ENCODE peak calls at places on chromosome 2, in four cellular contexts. One of them, this sample, is unnamed.

GRCh38 chr2:44928660-44929471 is 12.6 kb upstream of the SIX3 start:
- DNase-seq in CD4-positive, alpha-beta T cell: no peak
- DNase-seq in psoas muscle: no peak
- DNase-seq in IMR-90: no peak
- DNase-seq in this sample: no peak

GRCh38 chr2:7014201-7014640 is 97.0 kb downstream of the RNF144A start:
- DNase-seq in CD4-positive, alpha-beta T cell: peak; percentile 18
- DNase-seq in psoas muscle: no peak
- DNase-seq in IMR-90: no peak
- DNase-seq in this sample: no peak

GRCh38 chr2:232482301-232483238 is 5.1 kb downstream of the ECEL1 start:
- DNase-seq in CD4-positive, alpha-beta T cell: no peak
- DNase-seq in psoas muscle: no peak
- DNase-seq in IMR-90: no peak
- DNase-seq in this sample: peak; percentile 41

GRCh38 chr2:121193185-121193584 is 91.8 kb downstream of the TFCP2L1 start:
- DNase-seq in CD4-positive, alpha-beta T cell: no peak
- DNase-seq in psoas muscle: no peak
- DNase-seq in IMR-90: no peak
- DNase-seq in this sample: no peak

GRCh38 chr2:10355471-10356458 is 53.1 kb downstream of the HPCAL1 start:
- DNase-seq in CD4-positive, alpha-beta T cell: no peak
- DNase-seq in psoas muscle: no peak
- DNase-seq in IMR-90: no peak
- DNase-seq in this sample: no peak

GRCh38 chr2:117983040-117983439 is 30.8 kb downstream of the CCDC93 start:
- DNase-seq in CD4-positive, alpha-beta T cell: no peak
- DNase-seq in psoas muscle: no peak
- DNase-seq in IMR-90: no peak
- DNase-seq in this sample: no peak

GRCh38 chr2:189015378-189015777 is 41.2 kb downstream of the COL3A1 start:
- DNase-seq in CD4-positive, alpha-beta T cell: no peak
- DNase-seq in psoas muscle: no peak
- DNase-seq in IMR-90: no peak
- DNase-seq in this sample: no peak

GRCh38 chr2:224146356-224147160 is 107.5 kb upstream of the SERPINE2 start:
- DNase-seq in CD4-positive, alpha-beta T cell: no peak
- DNase-seq in psoas muscle: no peak
- DNase-seq in IMR-90: no peak
- DNase-seq in this sample: no peak

GRCh38 chr2:217740796-217741195 is 262.0 kb downstream of the TNS1 start:
- DNase-seq in CD4-positive, alpha-beta T cell: no peak
- DNase-seq in psoas muscle: no peak
- DNase-seq in IMR-90: no peak
- DNase-seq in this sample: no peak

GRCh38 chr2:137964066-137964858 is at the start of gene HNMT:
- DNase-seq in CD4-positive, alpha-beta T cell: no peak
- DNase-seq in psoas muscle: peak; percentile 19
- DNase-seq in IMR-90: peak; percentile 55
- DNase-seq in this sample: peak; percentile 53

GRCh38 chr2:163467206-163467605 is 268.6 kb downstream of the FIGN start:
- DNase-seq in CD4-positive, alpha-beta T cell: no peak
- DNase-seq in psoas muscle: peak; percentile 16
- DNase-seq in IMR-90: no peak
- DNase-seq in this sample: no peak

GRCh38 chr2:96105152-96105915 is 11.0 kb downstream of the ADRA2B start:
- DNase-seq in CD4-positive, alpha-beta T cell: no peak
- DNase-seq in psoas muscle: no peak
- DNase-seq in IMR-90: no peak
- DNase-seq in this sample: peak; percentile 19

GRCh38 chr2:126797622-126798275 is 100.9 kb upstream of the TEX51 start:
- DNase-seq in CD4-positive, alpha-beta T cell: no peak
- DNase-seq in psoas muscle: no peak
- DNase-seq in IMR-90: no peak
- DNase-seq in this sample: no peak

GRCh38 chr2:56580242-56580641 is 396.5 kb downstream of the CCDC85A start:
- DNase-seq in CD4-positive, alpha-beta T cell: no peak
- DNase-seq in psoas muscle: no peak
- DNase-seq in IMR-90: peak; percentile 19
- DNase-seq in this sample: no peak

GRCh38 chr2:120231974-120232635 is 8.9 kb upstream of the TMEM185B start:
- DNase-seq in CD4-positive, alpha-beta T cell: peak; percentile 43
- DNase-seq in psoas muscle: no peak
- DNase-seq in IMR-90: peak; percentile 50
- DNase-seq in this sample: no peak

GRCh38 chr2:240525802-240526201 is 32.0 kb downstream of the ANKMY1 start:
- DNase-seq in CD4-positive, alpha-beta T cell: no peak
- DNase-seq in psoas muscle: no peak
- DNase-seq in IMR-90: no peak
- DNase-seq in this sample: no peak

GRCh38 chr2:98359986-98360385 is 13.7 kb downstream of the CNGA3 start:
- DNase-seq in CD4-positive, alpha-beta T cell: no peak
- DNase-seq in psoas muscle: no peak
- DNase-seq in IMR-90: no peak
- DNase-seq in this sample: no peak

GRCh38 chr2:174752403-174753037 is 11.8 kb downstream of the CHRNA1 start:
- DNase-seq in CD4-positive, alpha-beta T cell: no peak
- DNase-seq in psoas muscle: no peak
- DNase-seq in IMR-90: no peak
- DNase-seq in this sample: no peak

GRCh38 chr2:43937269-43937820 is 58.4 kb downstream of the LRPPRC start:
- DNase-seq in CD4-positive, alpha-beta T cell: no peak
- DNase-seq in psoas muscle: no peak
- DNase-seq in IMR-90: peak; percentile 0
- DNase-seq in this sample: no peak

GRCh38 chr2:206936456-206937222 is 2.7 kb upstream of the CPO start:
- DNase-seq in CD4-positive, alpha-beta T cell: no peak
- DNase-seq in psoas muscle: no peak
- DNase-seq in IMR-90: no peak
- DNase-seq in this sample: no peak

GRCh38 chr2:190682168-190682567 is 33.3 kb downstream of the NAB1 start:
- DNase-seq in CD4-positive, alpha-beta T cell: no peak
- DNase-seq in psoas muscle: no peak
- DNase-seq in IMR-90: peak; percentile 52
- DNase-seq in this sample: no peak

GRCh38 chr2:236136483-236136882 is 31.7 kb downstream of the GBX2 start:
- DNase-seq in CD4-positive, alpha-beta T cell: no peak
- DNase-seq in psoas muscle: no peak
- DNase-seq in IMR-90: no peak
- DNase-seq in this sample: no peak

GRCh38 chr2:236130349-236130998 is 37.7 kb downstream of the GBX2 start:
- DNase-seq in CD4-positive, alpha-beta T cell: no peak
- DNase-seq in psoas muscle: no peak
- DNase-seq in IMR-90: no peak
- DNase-seq in this sample: no peak

GRCh38 chr2:236131073-236131692 is 37.0 kb downstream of the GBX2 start:
- DNase-seq in CD4-positive, alpha-beta T cell: no peak
- DNase-seq in psoas muscle: no peak
- DNase-seq in IMR-90: no peak
- DNase-seq in this sample: no peak

GRCh38 chr2:236137066-236137465 is 31.1 kb downstream of the GBX2 start:
- DNase-seq in CD4-positive, alpha-beta T cell: no peak
- DNase-seq in psoas muscle: no peak
- DNase-seq in IMR-90: no peak
- DNase-seq in this sample: no peak

DNA sequence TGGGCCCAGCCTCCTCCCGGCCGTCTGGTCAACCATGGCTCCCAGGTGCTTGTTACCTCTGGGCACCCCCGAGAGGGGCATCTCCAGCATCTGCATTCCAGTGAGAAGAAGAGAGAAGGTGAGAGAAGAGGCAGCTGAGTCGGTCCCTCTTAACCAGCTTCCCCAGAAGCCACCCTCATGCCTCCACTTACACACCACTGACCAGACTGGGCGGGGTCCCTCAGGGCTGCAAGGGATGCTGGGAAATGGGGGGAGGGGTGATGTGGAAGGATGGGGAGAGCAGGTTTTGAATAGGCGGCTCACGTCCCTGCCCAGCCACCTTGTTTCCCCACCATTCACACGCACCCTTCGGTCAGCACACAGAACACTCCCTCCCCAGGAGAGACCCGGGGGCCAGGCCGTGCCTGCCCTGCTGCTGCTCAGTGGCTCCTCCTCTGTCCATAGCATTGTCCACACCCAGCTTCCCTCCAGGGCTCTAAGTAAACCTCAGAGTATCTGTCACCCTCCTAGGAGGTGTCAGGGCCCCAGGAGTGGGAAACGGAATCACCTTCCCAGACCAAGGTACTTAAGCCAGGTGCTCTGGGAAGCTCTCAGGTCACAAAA is 34.7 kb downstream of the GBX2 start:
- DNase-seq in CD4-positive, alpha-beta T cell: no peak
- DNase-seq in psoas muscle: no peak
- DNase-seq in IMR-90: no peak
- DNase-seq in this sample: no peak
- TF ChIP-seq CTCF in CD4-positive, alpha-beta T cell: no peak
- TF ChIP-seq CTCF in psoas muscle: no peak
- TF ChIP-seq CTCF in IMR-90: no peak
- TF ChIP-seq CTCF in this sample: no peak

DNA sequence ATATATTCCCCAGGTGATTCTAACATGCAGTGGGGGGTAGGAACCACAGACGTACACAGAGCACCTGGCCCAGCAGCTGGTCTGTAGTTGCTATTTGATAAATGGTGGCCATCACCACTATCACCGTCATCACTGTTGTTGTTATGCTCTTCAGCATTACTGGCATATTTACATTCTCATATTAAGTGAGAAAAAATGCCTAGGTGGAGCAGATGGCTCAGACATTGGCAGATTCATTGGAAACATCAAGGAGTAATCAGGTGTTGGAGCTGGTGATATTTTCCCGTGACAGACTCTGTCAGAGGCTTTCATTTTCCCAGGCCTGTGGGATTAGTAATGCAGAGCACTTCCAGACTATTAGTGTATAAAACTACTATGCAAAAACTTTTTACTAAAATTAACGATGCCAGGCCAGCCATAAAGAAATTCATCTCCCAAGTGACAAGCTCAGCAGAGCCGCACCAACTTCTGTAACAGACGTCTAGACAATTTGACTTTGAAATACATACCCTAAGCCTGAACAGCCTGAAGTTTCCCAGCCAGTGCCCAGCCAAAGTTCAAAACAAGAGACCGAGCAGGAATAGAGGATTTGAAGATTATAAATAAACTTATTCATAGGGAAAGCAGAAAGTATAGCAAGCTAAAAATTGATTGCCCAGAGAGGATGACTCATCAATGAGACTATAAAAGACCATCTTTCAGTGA is 247.5 kb upstream of the CHAC2 start:
- DNase-seq in CD4-positive, alpha-beta T cell: no peak
- DNase-seq in psoas muscle: no peak
- DNase-seq in IMR-90: peak; percentile 21
- DNase-seq in this sample: no peak
- H3K27ac ChIP-seq in CD4-positive, alpha-beta T cell: no peak overlapping the region
- H3K27ac ChIP-seq in psoas muscle: no peak overlapping the region
- H3K27ac ChIP-seq in IMR-90: no peak overlapping the region
- H3K27ac ChIP-seq in this sample: no peak overlapping the region

DNA sequence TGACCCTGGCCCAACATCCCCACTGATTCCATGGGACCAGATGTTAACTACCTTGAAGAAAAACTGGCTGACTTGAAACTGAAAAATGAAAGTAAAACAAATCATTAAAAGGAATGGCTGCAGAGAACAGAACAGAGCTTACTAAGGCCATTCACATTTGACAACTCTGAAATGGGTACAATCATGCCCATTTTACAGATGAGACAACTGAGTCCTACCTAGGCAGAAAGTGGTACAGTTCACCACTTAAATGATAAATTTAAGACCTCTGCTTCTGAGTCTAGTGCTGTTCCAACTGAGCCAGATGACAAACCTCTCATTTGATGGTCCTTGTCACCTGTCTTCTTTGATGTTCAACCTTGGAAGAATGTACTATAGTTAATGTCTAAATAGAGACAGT is 65.8 kb downstream of the THNSL2 start:
- DNase-seq in CD4-positive, alpha-beta T cell: no peak
- DNase-seq in psoas muscle: no peak
- DNase-seq in IMR-90: no peak
- DNase-seq in this sample: no peak
- H3K9me3 ChIP-seq in CD4-positive, alpha-beta T cell: no peaks in the 10 kb centered on the region
- H3K9me3 ChIP-seq in psoas muscle: no peaks in the 10 kb centered on the region
- H3K9me3 ChIP-seq in IMR-90: no peaks in the 10 kb centered on the region
- H3K9me3 ChIP-seq in this sample: no peaks in the 10 kb centered on the region

GRCh38 chr2:109318150-109318948 is 189.3 kb downstream of the SH3RF3 start:
- DNase-seq in CD4-positive, alpha-beta T cell: no peak
- DNase-seq in psoas muscle: peak; percentile 91
- DNase-seq in IMR-90: peak; percentile 98
- DNase-seq in this sample: peak; percentile 59
- TF ChIP-seq CTCF in CD4-positive, alpha-beta T cell: no peak
- TF ChIP-seq CTCF in psoas muscle: peak; percentile 14
- TF ChIP-seq CTCF in IMR-90: peak; percentile 42
- TF ChIP-seq CTCF in this sample: peak; percentile 21

GRCh38 chr2:237333748-237334147 is 80.2 kb downstream of the COL6A3 start:
- DNase-seq in CD4-positive, alpha-beta T cell: no peak
- DNase-seq in psoas muscle: no peak
- DNase-seq in IMR-90: no peak
- DNase-seq in this sample: no peak
- H3K27ac ChIP-seq in CD4-positive, alpha-beta T cell: no peak overlapping the region
- H3K27ac ChIP-seq in psoas muscle: no peak overlapping the region
- H3K27ac ChIP-seq in IMR-90: peak overlapping the region; percentile 66
- H3K27ac ChIP-seq in this sample: peak overlapping the region; percentile 13